ENCODE peak calls at places on chromosomes 11 and 22, in eight cellular contexts. R is Karpas-422, B is IMR-90, K is psoas muscle, J is heart left ventricle, C is left ventricle myocardium inferior, T is lower lobe of right lung, G is GM23338. O is an unnamed sample. For H3K4me1, the result is how much of the 10 kb centered on the place peaks cover.

GRCh38 chr11:72743321-72744221 is 8.6 kb downstream of the ARAP1 start:
- DNase-seq in R (peak), B (no peak), K (peak), J (no peak), C (no peak), T (no peak), G (no peak), O (no peak)

GRCh38 chr11:103480421-103480820 is 371.2 kb downstream of the DYNC2H1 start:
- DNase-seq in R (no peak), B (peak), K (no peak), J (no peak), C (no peak), T (no peak), G (no peak), O (no peak)

GRCh38 chr22:38051261-38051660 is 5.9 kb upstream of the PICK1 start:
- DNase-seq in R (peak), B (no peak), K (no peak), J (no peak), C (no peak), T (no peak), G (no peak), O (no peak)

GRCh38 chr11:66883021-66883968 is 26.4 kb downstream of the LRFN4 start:
- DNase-seq in R (peak), B (peak), K (peak), J (no peak), C (no peak), T (peak), G (peak), O (peak)

GRCh38 chr11:97938789-97939188 is 1082.0 kb upstream of the CNTN5 start:
- DNase-seq in R (no peak), B (no peak), K (no peak), J (no peak), C (no peak), T (no peak), G (peak), O (no peak)

GRCh38 chr11:69301491-69302401 is 7.8 kb downstream of the MYEOV start:
- DNase-seq in R (peak), B (peak), K (no peak), J (no peak), C (no peak), T (peak), G (no peak), O (no peak)

GRCh38 chr22:47402876-47403525 is 640.6 kb downstream of the TBC1D22A start:
- DNase-seq in R (no peak), B (no peak), K (no peak), J (no peak), C (no peak), T (no peak), G (no peak), O (no peak)

GRCh38 chr11:31767066-31767465 is 44.1 kb downstream of the PAX6 start:
- DNase-seq in R (no peak), B (no peak), K (no peak), J (no peak), C (no peak), T (no peak), G (peak), O (no peak)

GRCh38 chr22:38942702-38943101 is 14.7 kb upstream of the APOBEC3A start:
- DNase-seq in R (no peak), B (no peak), K (no peak), J (no peak), C (no peak), T (no peak), G (no peak), O (no peak)

GRCh38 chr11:22976146-22976545 is 115.9 kb upstream of the CCDC179 start:
- DNase-seq in R (no peak), B (peak), K (no peak), J (no peak), C (no peak), T (no peak), G (no peak), O (no peak)

GRCh38 chr11:79809487-79809886 is 368.7 kb upstream of the TENM4 start:
- DNase-seq in R (no peak), B (no peak), K (no peak), J (no peak), C (no peak), T (no peak), G (no peak), O (no peak)

GRCh38 chr11:113202431-113202830 is 112.0 kb upstream of the TTC12 start:
- DNase-seq in R (no peak), B (no peak), K (no peak), J (no peak), C (no peak), T (no peak), G (no peak), O (no peak)
- H3K4me3 ChIP-seq in R (no peak), B (no peak), K (no peak), J (no peak), C (no peak), T (no peak), G (no peak), O (no peak)

GRCh38 chr11:89458646-89459045 is 32.5 kb downstream of the NOX4 start:
- DNase-seq in R (no peak), B (no peak), K (no peak), J (no peak), C (no peak), T (no peak), G (no peak), O (no peak)

GRCh38 chr11:89452780-89453179 is 38.4 kb downstream of the NOX4 start:
- DNase-seq in R (no peak), B (no peak), K (no peak), J (no peak), C (no peak), T (no peak), G (no peak), O (no peak)

GRCh38 chr11:89456681-89457080 is 34.5 kb downstream of the NOX4 start:
- DNase-seq in R (no peak), B (no peak), K (no peak), J (no peak), C (no peak), T (no peak), G (no peak), O (no peak)

DNA sequence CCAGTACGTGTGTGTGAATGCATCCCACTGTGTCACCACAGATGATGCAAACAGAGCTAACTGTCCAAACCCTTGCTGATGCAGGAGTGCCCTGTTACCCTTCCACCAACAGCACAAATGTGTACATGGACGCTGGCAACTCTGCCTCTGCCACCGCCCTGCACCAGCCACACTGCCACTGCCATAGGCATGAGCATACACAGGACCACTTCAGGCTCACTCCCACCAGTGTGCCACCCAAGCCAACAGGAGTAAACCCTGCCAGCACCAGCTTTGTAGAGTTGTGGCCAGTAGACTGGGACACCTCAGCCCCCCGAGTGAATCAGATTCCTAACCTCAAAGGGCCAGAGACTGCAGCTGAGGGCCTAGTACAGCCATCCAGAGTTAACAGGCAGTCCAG is 34.0 kb downstream of the NOX4 start:
- DNase-seq in R (no peak), B (no peak), K (peak), J (no peak), C (no peak), T (no peak), G (no peak), O (no peak)
- H3K4me1 ChIP-seq in R (under half), B (under half), K (under half), J (under half), C (under half), T (under half), G (under half), O (under half)

GRCh38 chr11:1305558-1306056 is 3.8 kb downstream of the TOLLIP start:
- DNase-seq in R (no peak), B (no peak), K (no peak), J (no peak), C (no peak), T (no peak), G (no peak), O (no peak)

GRCh38 chr11:1304376-1304775 is 5.1 kb downstream of the TOLLIP start:
- DNase-seq in R (no peak), B (no peak), K (no peak), J (no peak), C (no peak), T (no peak), G (no peak), O (no peak)

GRCh38 chr11:1303973-1304372 is 5.5 kb downstream of the TOLLIP start:
- DNase-seq in R (no peak), B (no peak), K (no peak), J (no peak), C (no peak), T (peak), G (no peak), O (no peak)

GRCh38 chr11:1306186-1307162 is 3.0 kb downstream of the TOLLIP start:
- DNase-seq in R (no peak), B (no peak), K (no peak), J (no peak), C (no peak), T (no peak), G (no peak), O (no peak)

GRCh38 chr11:1305063-1305495 is 4.4 kb downstream of the TOLLIP start:
- DNase-seq in R (no peak), B (no peak), K (no peak), J (no peak), C (no peak), T (no peak), G (no peak), O (no peak)
- H3K27ac ChIP-seq in R (no peak), B (no peak), K (peak), J (no peak), C (no peak), T (peak), G (no peak), O (no peak)

GRCh38 chr11:102476812-102477211 is 24.2 kb upstream of the TMEM123 start:
- DNase-seq in R (peak), B (peak), K (no peak), J (no peak), C (peak), T (no peak), G (no peak), O (no peak)
- H3K4me3 ChIP-seq in R (no peak), B (no peak), K (no peak), J (no peak), C (no peak), T (no peak), G (no peak), O (no peak)

GRCh38 chr11:2368851-2369180 is 8.3 kb upstream of the CD81 start:
- DNase-seq in R (no peak), B (no peak), K (peak), J (no peak), C (no peak), T (no peak), G (no peak), O (no peak)
- H3K4me1 ChIP-seq in R (under half), B (under half), K (under half), J (under half), C (under half), T (under half), G (under half), O (under half)